ENCODE peak calls at places on chromosomes 12 and 14, in four cellular contexts. R is retinal pigment epithelial cell, Y is cardiac muscle cell, S is lung. J is an unnamed sample.
A peak's percentile ranks its signal among the peaks of the same experiment; 100 is the strongest.

GRCh38 chr12:6236641-6236940 is 36.4 kb downstream of the CD9 start:
- DNase-seq in S (no peak), R (no peak), Y (no peak), J (no peak)

GRCh38 chr12:46549527-46550265 is 177.1 kb upstream of the SLC38A2 start:
- DNase-seq in R (no peak), Y (no peak), S (no peak), J (no peak)

GRCh38 chr12:62260733-62261683 is 804 bp downstream of the USP15 start:
- DNase-seq in S (peak; percentile 43), Y (peak; percentile 68), R (no peak), J (peak; percentile 7)

GRCh38 chr12:2215709-2216560 is 163.1 kb downstream of the CACNA1C start:
- DNase-seq in R (no peak), S (no peak), Y (peak; percentile 47), J (no peak)

GRCh38 chr12:110269622-110270124 is 11.4 kb upstream of the ATP2A2 start:
- DNase-seq in R (peak; percentile 48), Y (no peak), S (no peak), J (no peak)

GRCh38 chr12:93441111-93441616 is 583 bp downstream of the UBE2N start:
- DNase-seq in Y (peak; percentile 46), R (no peak), S (no peak), J (no peak)

GRCh38 chr14:93903342-93904184 is 23.6 kb upstream of the FAM181A start:
- DNase-seq in R (no peak), Y (peak; percentile 63), S (no peak), J (peak; percentile 61)

GRCh38 chr14:30252800-30253425 is 306.0 kb upstream of the G2E3 start:
- DNase-seq in Y (no peak), S (no peak), R (no peak), J (no peak)

GRCh38 chr12:119544780-119545625 is 48.6 kb upstream of the TMEM233 start:
- DNase-seq in Y (peak; percentile 75), S (peak; percentile 63), R (peak; percentile 26), J (peak; percentile 77)

GRCh38 chr12:29148065-29148957 is 767 bp upstream of the FAR2 start:
- DNase-seq in R (no peak), Y (no peak), S (peak; percentile 31), J (peak; percentile 7)

GRCh38 chr14:54642950-54643695 is 76.2 kb downstream of the SAMD4A start:
- DNase-seq in Y (peak; percentile 32), R (no peak), S (no peak), J (no peak)

GRCh38 chr12:106780010-106780625 is 5.6 kb downstream of the RIC8B start:
- DNase-seq in Y (no peak), R (no peak), S (no peak), J (no peak)

GRCh38 chr14:51323492-51323891 is 83.4 kb downstream of the TMX1 start:
- DNase-seq in R (no peak), Y (no peak), S (no peak), J (no peak)

GRCh38 chr12:90569685-90570084 is 385.3 kb downstream of the CCER1 start:
- DNase-seq in S (no peak), Y (no peak), R (no peak), J (no peak)

GRCh38 chr12:111488271-111488670 is 82.5 kb downstream of the SH2B3 start:
- DNase-seq in Y (no peak), R (no peak), S (no peak), J (peak; percentile 27)

GRCh38 chr12:111482464-111482863 is 76.7 kb downstream of the SH2B3 start:
- DNase-seq in S (no peak), Y (no peak), R (no peak), J (no peak)
- TF ChIP-seq CTCF in S (no peak), Y (peak; percentile 20), R (peak; percentile 31), J (no peak)

DNA sequence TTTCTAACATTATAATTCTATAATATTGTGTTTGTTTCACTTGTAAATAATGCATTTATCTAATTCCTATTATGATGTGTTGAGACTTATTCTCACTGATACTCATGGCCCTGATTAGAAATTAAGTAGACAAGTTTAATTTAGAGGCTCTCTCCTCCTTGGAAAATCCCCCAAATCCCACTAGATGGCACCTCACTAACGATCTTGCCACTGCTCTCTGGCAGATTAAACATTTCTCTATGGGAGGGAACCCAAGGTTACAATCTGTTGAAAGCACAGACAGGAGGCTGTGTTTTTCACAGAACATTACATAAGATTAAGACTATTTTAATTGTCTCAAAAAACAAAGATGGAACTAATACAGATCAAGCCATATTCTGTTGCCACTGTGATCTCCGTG is 318.7 kb downstream of the LRFN5 start:
- DNase-seq in Y (peak; percentile 51), R (peak; percentile 25), S (no peak), J (no peak)
- TF ChIP-seq CTCF in Y (peak; percentile 49), R (peak; percentile 65), S (no peak), J (peak; percentile 27)

GRCh38 chr14:81516941-81517797 is 16.5 kb downstream of the SEL1L start:
- DNase-seq in Y (peak; percentile 48), R (no peak), S (no peak), J (peak; percentile 44)
- TF ChIP-seq CTCF in Y (no peak), R (no peak), S (no peak), J (no peak)

DNA sequence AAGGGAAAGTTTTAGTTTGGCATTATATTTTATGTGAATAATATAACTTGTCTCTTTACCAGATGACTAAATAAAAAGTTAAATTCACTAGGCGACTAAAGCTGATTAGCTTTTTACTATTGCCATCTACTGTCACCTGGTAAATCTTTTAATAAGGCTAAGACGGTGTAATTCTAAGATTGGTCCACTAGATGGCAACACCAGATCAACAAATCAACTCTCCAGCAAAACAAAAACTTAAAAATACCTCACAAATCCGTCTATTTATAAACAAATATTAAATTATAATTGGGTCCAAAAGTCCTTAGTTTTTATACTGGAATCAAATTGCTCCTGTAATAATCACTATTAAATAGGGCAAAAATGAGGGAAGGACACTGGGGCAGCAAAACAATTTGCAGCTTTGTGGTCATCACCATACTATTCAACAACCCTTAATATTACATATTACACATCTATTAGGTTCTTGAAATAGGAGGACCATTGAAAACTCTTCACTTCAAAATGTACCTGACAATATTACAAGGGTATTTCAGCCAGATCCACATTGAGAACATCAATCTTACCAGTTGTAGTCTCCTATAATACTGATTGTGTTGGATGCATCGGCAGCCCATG is 47.9 kb downstream of the GALC start:
- DNase-seq in S (no peak), Y (peak; percentile 52), R (peak; percentile 15), J (no peak)
- TF ChIP-seq CTCF in S (peak; percentile 50), Y (peak; percentile 60), R (peak; percentile 53), J (peak; percentile 62)

GRCh38 chr12:60391791-60392190 is 796.0 kb downstream of the SLC16A7 start:
- DNase-seq in Y (no peak), S (no peak), R (no peak), J (no peak)

GRCh38 chr12:60387356-60387755 is 791.5 kb downstream of the SLC16A7 start:
- DNase-seq in S (no peak), R (no peak), Y (no peak), J (no peak)

GRCh38 chr12:60398547-60398946 is 802.7 kb downstream of the SLC16A7 start:
- DNase-seq in S (no peak), Y (no peak), R (peak; percentile 9), J (no peak)

GRCh38 chr12:60394680-60395079 is 798.9 kb downstream of the SLC16A7 start:
- DNase-seq in R (peak; percentile 36), Y (no peak), S (no peak), J (no peak)

DNA sequence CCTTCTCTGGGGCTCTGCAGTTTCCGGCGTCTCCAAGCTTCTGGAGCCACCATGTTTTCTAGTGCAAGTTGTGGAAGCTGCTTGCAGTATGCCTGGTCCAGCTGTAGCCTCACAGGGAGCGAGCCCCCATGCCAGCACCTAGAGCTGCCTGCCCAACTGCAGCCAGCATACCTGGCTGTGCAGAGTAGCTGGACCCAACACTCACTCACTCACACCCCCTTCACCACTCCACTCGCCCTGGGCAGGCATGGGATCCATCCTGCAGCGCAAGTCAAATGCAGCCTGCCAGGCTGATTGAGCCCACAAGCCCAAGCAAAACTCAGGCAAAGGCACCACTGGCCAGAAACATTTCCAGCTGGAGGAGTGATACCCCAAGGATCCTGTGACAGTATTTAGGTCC is 797.3 kb downstream of the SLC16A7 start:
- DNase-seq in S (no peak), R (no peak), Y (no peak), J (no peak)
- TF ChIP-seq CTCF in S (no peak), R (no peak), Y (no peak), J (no peak)